ENCODE peak calls at places on chromosomes 4 and X, in seven cellular contexts. Y, M, V, F, J, Q and E are unnamed samples.

GRCh38 chr4:3324093-3324815 is 31.4 kb downstream of the RGS12 start:
- DNase-seq in J (no peak), V (peak), F (no peak), Q (no peak), Y (no peak), M (no peak), E (no peak)

GRCh38 chrX:119427795-119428185 is 28.7 kb downstream of the SLC25A43 start:
- DNase-seq in Q (no peak), V (no peak), Y (no peak), F (no peak), M (no peak), J (no peak), E (no peak)

GRCh38 chrX:39301041-39301440 is 499.8 kb downstream of the MID1IP1 start:
- DNase-seq in Y (no peak), M (no peak), J (no peak), V (no peak), Q (no peak), F (no peak), E (no peak)

GRCh38 chr4:55636622-55636999 is 513 bp upstream of the NMU start:
- DNase-seq in Q (no peak), V (no peak), F (no peak), Y (no peak), M (no peak), J (no peak), E (no peak)

GRCh38 chrX:35351212-35351611 is 408.6 kb downstream of the FAM47B start:
- DNase-seq in Q (peak), J (no peak), Y (no peak), F (no peak), M (no peak), V (no peak), E (no peak)

GRCh38 chr4:68267433-68267944 is 22.0 kb upstream of the TMPRSS11B start:
- DNase-seq in J (no peak), Q (peak), M (peak), V (no peak), Y (no peak), F (no peak), E (no peak)

GRCh38 chr4:89539374-89539773 is 231.8 kb upstream of the GPRIN3 start:
- DNase-seq in J (no peak), V (no peak), Y (no peak), M (peak), F (no peak), Q (peak), E (peak)

GRCh38 chr4:86664959-86665358 is 70.8 kb downstream of the PTPN13 start:
- DNase-seq in M (peak), V (no peak), F (no peak), J (no peak), Q (peak), Y (no peak), E (peak)

GRCh38 chr4:87985097-87985886 is 9.8 kb downstream of the SPP1 start:
- DNase-seq in M (peak), Y (no peak), Q (peak), J (peak), F (peak), V (no peak), E (peak)

GRCh38 chr4:1584498-1584897 is 99.6 kb downstream of the FAM53A start:
- DNase-seq in Q (no peak), V (no peak), F (peak), J (no peak), Y (no peak), M (no peak), E (no peak)

GRCh38 chr4:3307060-3307459 is 14.2 kb downstream of the RGS12 start:
- DNase-seq in V (no peak), Y (no peak), Q (no peak), J (no peak), F (peak), M (no peak), E (no peak)

GRCh38 chr4:134078230-134078914 is 123.2 kb downstream of the PABPC4L start:
- DNase-seq in Q (no peak), M (no peak), Y (no peak), F (no peak), V (no peak), J (no peak), E (no peak)

GRCh38 chrX:134542485-134542884 is 82.5 kb downstream of the HPRT1 start:
- DNase-seq in Y (no peak), V (no peak), Q (peak), F (no peak), J (no peak), M (peak), E (no peak)

GRCh38 chrX:86295293-86295692 is 147.0 kb downstream of the DACH2 start:
- DNase-seq in J (no peak), F (no peak), Y (no peak), Q (no peak), V (no peak), M (no peak), E (no peak)
- H3K4me3 ChIP-seq in J (no peak), F (no peak), Y (no peak), Q (no peak), V (no peak), M (no peak), E (no peak)

DNA sequence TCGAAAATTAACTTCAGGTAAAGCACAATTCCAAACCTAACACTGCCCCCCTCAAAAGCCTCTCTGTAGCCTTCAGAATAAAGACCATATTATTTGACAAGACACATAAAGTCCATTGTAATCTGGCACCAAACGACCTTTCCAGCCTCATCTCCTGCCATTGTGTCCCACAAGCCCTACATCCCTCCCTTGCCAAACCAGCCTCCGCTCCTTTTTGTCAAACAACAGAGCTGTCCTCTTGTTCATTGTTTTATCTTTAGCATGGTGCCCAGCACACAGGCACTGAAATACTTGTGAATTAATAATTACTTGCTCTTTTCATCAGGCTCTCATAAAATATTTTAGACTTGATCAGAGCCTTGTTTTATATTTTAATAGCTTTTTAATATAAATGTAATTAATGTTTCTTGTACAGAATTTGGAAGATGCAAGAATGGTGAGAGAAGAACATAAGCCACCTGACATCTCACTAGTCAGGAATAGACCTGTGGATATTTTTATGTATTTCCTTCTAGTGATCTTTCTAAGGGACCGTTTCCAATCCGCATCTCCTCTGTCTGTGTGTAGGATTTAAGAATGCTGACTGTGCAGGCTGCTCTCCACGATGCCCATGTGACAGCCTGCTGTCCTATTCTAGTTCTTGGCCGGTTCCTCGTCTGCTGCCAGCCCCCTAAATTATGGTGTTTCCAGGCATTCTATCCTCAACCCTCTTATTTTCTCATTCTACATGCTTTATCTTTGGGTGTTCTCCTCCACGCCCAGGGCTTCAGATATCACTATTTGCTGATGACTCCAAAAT is 3.0 kb upstream of the IRF2 start:
- DNase-seq in Y (no peak), V (no peak), Q (no peak), F (no peak), M (no peak), J (no peak), E (peak)
- H3K4me3 ChIP-seq in Y (no peak), V (no peak), Q (no peak), F (no peak), M (no peak), J (no peak), E (no peak)

GRCh38 chr4:140743194-140743931 is 12.8 kb downstream of the TBC1D9 start:
- DNase-seq in V (no peak), Q (peak), M (peak), J (no peak), Y (no peak), F (no peak), E (peak)
- H3K4me3 ChIP-seq in V (no peak), Q (no peak), M (no peak), J (no peak), Y (no peak), F (no peak), E (no peak)

DNA sequence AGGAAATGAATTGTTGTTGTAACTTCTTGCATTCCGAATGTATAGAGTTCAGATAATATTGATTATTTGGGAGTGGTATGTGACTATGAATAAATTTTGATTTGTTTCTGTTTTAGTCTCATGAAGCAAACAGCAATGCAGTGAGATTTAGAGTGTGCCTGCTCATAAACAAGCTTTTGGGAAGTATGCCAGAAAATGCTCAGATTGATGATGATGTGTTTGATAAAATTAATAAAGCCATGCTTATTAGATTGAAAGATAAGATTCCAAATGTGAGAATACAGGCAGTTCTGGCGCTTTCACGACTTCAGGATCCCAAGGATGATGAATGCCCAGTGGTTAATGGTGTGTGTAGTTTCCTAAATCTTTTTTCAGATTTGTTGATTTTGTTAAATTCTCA is 2.0 kb downstream of the NCAPG start:
- DNase-seq in M (no peak), Q (peak), F (no peak), V (no peak), Y (no peak), J (no peak), E (no peak)
- H3K4me3 ChIP-seq in M (no peak), Q (peak), F (no peak), V (no peak), Y (no peak), J (no peak), E (peak)

DNA sequence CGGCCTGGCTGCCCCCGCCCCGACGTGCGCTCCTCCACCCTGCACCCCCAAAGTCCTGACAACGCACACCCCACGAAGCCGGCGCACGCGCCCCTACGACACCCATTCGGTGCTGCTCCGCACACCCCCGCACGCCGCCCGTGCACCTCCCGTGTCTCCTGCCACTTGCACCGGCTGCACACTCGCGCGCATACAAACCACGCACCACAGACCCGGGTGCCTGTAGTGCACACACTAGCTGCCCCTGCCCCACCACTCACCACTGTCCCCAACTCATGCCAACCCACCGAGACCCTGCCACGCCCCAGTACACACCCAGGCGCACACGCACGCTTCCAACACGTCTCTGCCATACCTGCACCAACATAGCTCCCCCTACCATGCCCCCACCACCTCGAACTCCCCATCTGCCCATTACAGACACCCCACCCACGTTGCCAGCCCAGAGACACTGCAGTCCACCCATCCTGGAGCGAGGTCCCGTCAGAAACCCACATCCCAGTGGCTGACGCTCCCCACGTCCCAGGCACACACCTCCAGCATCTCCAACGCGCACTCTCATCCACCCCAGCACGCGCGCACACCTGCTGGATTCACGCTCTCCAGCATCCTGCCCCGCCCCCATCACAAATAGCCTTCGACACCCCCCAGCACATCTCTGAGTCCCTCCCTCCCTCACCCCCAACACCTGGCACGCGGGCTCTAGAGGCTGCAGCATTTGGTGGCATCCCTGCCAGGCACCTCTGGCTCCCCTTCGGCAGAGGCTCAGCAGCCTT is 4.2 kb upstream of the DUSP9 start:
- DNase-seq in J (no peak), V (no peak), M (no peak), Y (no peak), F (no peak), Q (no peak), E (no peak)
- H3K4me3 ChIP-seq in J (no peak), V (peak), M (no peak), Y (no peak), F (no peak), Q (no peak), E (no peak)

GRCh38 chr4:169200361-169201030 is 70.3 kb downstream of the SH3RF1 start:
- DNase-seq in Q (no peak), M (no peak), Y (no peak), F (no peak), J (no peak), V (no peak), E (no peak)

GRCh38 chr4:169199184-169199583 is 71.6 kb downstream of the SH3RF1 start:
- DNase-seq in J (no peak), V (no peak), Q (no peak), Y (no peak), F (no peak), M (no peak), E (no peak)

GRCh38 chr4:169202878-169203277 is 67.9 kb downstream of the SH3RF1 start:
- DNase-seq in Y (no peak), Q (no peak), V (no peak), F (no peak), J (no peak), M (no peak), E (no peak)

GRCh38 chr4:169202143-169202699 is 68.5 kb downstream of the SH3RF1 start:
- DNase-seq in F (no peak), M (no peak), Q (peak), J (no peak), V (no peak), Y (no peak), E (no peak)

GRCh38 chr4:169201144-169202124 is 69.3 kb downstream of the SH3RF1 start:
- DNase-seq in J (no peak), M (no peak), Q (peak), F (no peak), V (no peak), Y (no peak), E (no peak)
- H3K4me3 ChIP-seq in J (no peak), M (no peak), Q (no peak), F (no peak), V (no peak), Y (no peak), E (no peak)

DNA sequence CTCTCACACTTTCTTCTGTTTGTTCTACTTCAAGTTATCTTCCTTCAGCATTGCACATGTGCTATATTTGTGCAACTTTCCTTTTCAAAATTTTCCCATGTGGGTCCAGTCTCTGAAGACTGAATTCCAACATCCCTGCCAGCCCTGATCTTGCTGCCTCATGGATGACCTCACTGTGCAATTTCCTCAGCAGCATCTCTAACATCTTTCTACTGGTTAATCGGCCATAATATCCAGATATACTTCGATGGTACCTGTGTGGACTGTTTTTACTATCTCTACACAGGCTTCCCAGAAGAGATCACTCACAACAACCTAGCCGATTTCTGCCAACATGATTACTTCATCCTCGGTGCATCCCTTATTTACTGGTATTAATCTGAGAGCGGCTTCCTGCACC is 41.5 kb downstream of the GPM6A start:
- DNase-seq in Y (no peak), J (no peak), Q (no peak), V (no peak), F (no peak), M (no peak), E (no peak)
- H3K4me3 ChIP-seq in Y (no peak), J (peak), Q (no peak), V (no peak), F (no peak), M (no peak), E (no peak)